ENCODE peak calls at places on chromosomes 4 and X, in four cellular contexts. S is CD4-positive, alpha-beta T cell; Y is GM20000; E is A549. T is an unnamed sample.

GRCh38 chr4:94766856-94767255 is 9.1 kb downstream of the BMPR1B start:
- DNase-seq in E (no peak), Y (no peak), S (no peak), T (no peak)

GRCh38 chrX:63299596-63299995 is 51.5 kb downstream of the SPIN4 start:
- DNase-seq in E (no peak), S (no peak), Y (no peak), T (no peak)

GRCh38 chrX:9282325-9282724 is 182.5 kb upstream of the TBL1X start:
- DNase-seq in S (no peak), Y (no peak), E (no peak), T (no peak)

GRCh38 chr4:147830102-147830463 is 98.2 kb downstream of the ARHGAP10 start:
- DNase-seq in E (no peak), Y (no peak), S (no peak), T (no peak)

GRCh38 chr4:59120287-59120814 is 2010.2 kb upstream of the IGFBP7 start:
- DNase-seq in E (no peak), Y (no peak), S (no peak), T (no peak)

GRCh38 chr4:797066-797465 is 28.9 kb downstream of the CPLX1 start:
- DNase-seq in Y (no peak), S (no peak), E (no peak), T (no peak)

GRCh38 chrX:150977411-150978162 is 5.5 kb upstream of the HMGB3 start:
- DNase-seq in S (no peak), E (no peak), Y (no peak), T (no peak)

GRCh38 chr4:42398448-42399355 is 1.4 kb downstream of the SHISA3 start:
- DNase-seq in S (no peak), E (no peak), Y (no peak), T (peak)

GRCh38 chr4:119643306-119644042 is 14.9 kb upstream of the PDE5A start:
- DNase-seq in E (no peak), Y (no peak), S (no peak), T (no peak)

GRCh38 chrX:148784137-148784536 is 283.7 kb downstream of the AFF2 start:
- DNase-seq in Y (no peak), S (no peak), E (no peak), T (no peak)

GRCh38 chrX:80876877-80877276 is 67.2 kb upstream of the BRWD3 start:
- DNase-seq in E (peak), S (no peak), Y (peak), T (peak)

GRCh38 chrX:145190801-145191389 is 56.4 kb upstream of the SPANXN1 start:
- DNase-seq in S (no peak), Y (no peak), E (no peak), T (peak)

GRCh38 chrX:71181558-71181909 is 36.9 kb downstream of the NLGN3 start:
- DNase-seq in E (no peak), S (peak), Y (no peak), T (no peak)

GRCh38 chr4:113773014-113773413 is 11.5 kb upstream of the CAMK2D start:
- DNase-seq in Y (no peak), E (no peak), S (no peak), T (no peak)

GRCh38 chr4:48315728-48316630 is 25.4 kb upstream of the SLAIN2 start:
- DNase-seq in S (no peak), E (peak), Y (peak), T (peak)
- TF ChIP-seq CTCF in S (peak), E (peak), Y (peak), T (peak)

GRCh38 chrX:68889244-68889643 is 60.4 kb downstream of the EFNB1 start:
- DNase-seq in S (no peak), Y (no peak), E (no peak), T (no peak)
- TF ChIP-seq CTCF in S (no peak), Y (no peak), E (no peak), T (no peak)

GRCh38 chrX:49165901-49166881 is 3.6 kb downstream of the MAGIX start:
- DNase-seq in E (no peak), Y (peak), S (peak), T (peak)
- TF ChIP-seq CTCF in E (no peak), Y (no peak), S (peak), T (peak)

GRCh38 chr4:22238742-22239141 is 277.1 kb downstream of the ADGRA3 start:
- DNase-seq in S (no peak), Y (no peak), E (no peak), T (no peak)

GRCh38 chr4:22237155-22237751 is 278.6 kb downstream of the ADGRA3 start:
- DNase-seq in Y (no peak), S (peak), E (no peak), T (no peak)

GRCh38 chr4:22235798-22236197 is 280.1 kb downstream of the ADGRA3 start:
- DNase-seq in E (no peak), Y (no peak), S (no peak), T (no peak)

GRCh38 chr4:22237846-22238513 is 277.9 kb downstream of the ADGRA3 start:
- DNase-seq in Y (no peak), S (no peak), E (no peak), T (no peak)

GRCh38 chr4:22233257-22233656 is 282.6 kb downstream of the ADGRA3 start:
- DNase-seq in S (no peak), Y (no peak), E (no peak), T (no peak)
- TF ChIP-seq CTCF in S (no peak), Y (no peak), E (no peak), T (no peak)

DNA sequence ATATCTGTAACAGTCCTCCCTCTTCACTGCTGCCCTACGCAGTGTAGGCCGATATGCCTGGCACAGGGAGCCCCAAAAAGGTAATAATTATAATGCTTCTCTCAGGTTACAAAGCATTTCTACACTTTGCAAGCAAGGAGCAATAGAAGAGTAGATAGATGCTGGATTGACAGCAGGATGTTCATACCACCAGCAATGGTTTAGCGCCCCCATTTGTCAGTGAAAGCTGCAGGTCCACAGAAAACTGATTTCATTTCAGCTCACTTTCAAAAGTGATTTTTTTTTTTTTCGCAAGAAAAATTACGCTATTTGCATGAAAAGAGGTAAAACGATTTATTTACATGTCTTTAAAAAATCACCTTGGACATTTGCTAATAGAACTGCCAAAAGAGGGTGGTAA is 34.5 kb downstream of the HPF1 start:
- DNase-seq in Y (no peak), E (no peak), S (no peak), T (no peak)
- TF ChIP-seq CTCF in Y (no peak), E (no peak), S (no peak), T (no peak)